ENCODE peak calls at places on chromosomes 5 and 9, in four cellular contexts. One of them, this sample, is unnamed.

GRCh38 chr5:135030123-135030517 is 3.9 kb downstream of the PITX1 start:
- DNase-seq in T-helper 22 cell: no peak
- DNase-seq in activated T-cell treated with anti-CD3 and anti-CD28 coated beads, Interleukin-2, amount 50 U/mL, for 1 hour: no peak
- DNase-seq in skeletal muscle cell: no peak
- DNase-seq in this sample: no peak

GRCh38 chr5:155772009-155772662 is 554.8 kb upstream of the SGCD start:
- DNase-seq in T-helper 22 cell: no peak
- DNase-seq in activated T-cell treated with anti-CD3 and anti-CD28 coated beads, Interleukin-2, amount 50 U/mL, for 1 hour: no peak
- DNase-seq in skeletal muscle cell: no peak
- DNase-seq in this sample: no peak

GRCh38 chr5:51843893-51844292 is 460.6 kb downstream of the ISL1 start:
- DNase-seq in activated T-cell treated with anti-CD3 and anti-CD28 coated beads, Interleukin-2, amount 50 U/mL, for 1 hour: no peak
- DNase-seq in skeletal muscle cell: no peak
- DNase-seq in T-helper 22 cell: no peak
- DNase-seq in this sample: no peak

GRCh38 chr5:55597014-55597981 is 62.5 kb upstream of the PLPP1 start:
- DNase-seq in skeletal muscle cell: no peak
- DNase-seq in activated T-cell treated with anti-CD3 and anti-CD28 coated beads, Interleukin-2, amount 50 U/mL, for 1 hour: no peak
- DNase-seq in T-helper 22 cell: no peak
- DNase-seq in this sample: peak; percentile 61

GRCh38 chr5:316210-317085 is 5.1 kb upstream of the AHRR start:
- DNase-seq in T-helper 22 cell: no peak
- DNase-seq in activated T-cell treated with anti-CD3 and anti-CD28 coated beads, Interleukin-2, amount 50 U/mL, for 1 hour: no peak
- DNase-seq in skeletal muscle cell: no peak
- DNase-seq in this sample: no peak

GRCh38 chr9:104553261-104553660 is 15.7 kb upstream of the OR13C8 start:
- DNase-seq in T-helper 22 cell: no peak
- DNase-seq in skeletal muscle cell: no peak
- DNase-seq in activated T-cell treated with anti-CD3 and anti-CD28 coated beads, Interleukin-2, amount 50 U/mL, for 1 hour: no peak
- DNase-seq in this sample: peak; percentile 1

GRCh38 chr5:111853748-111854147 is 96.8 kb upstream of the NREP start:
- DNase-seq in activated T-cell treated with anti-CD3 and anti-CD28 coated beads, Interleukin-2, amount 50 U/mL, for 1 hour: no peak
- DNase-seq in T-helper 22 cell: no peak
- DNase-seq in skeletal muscle cell: no peak
- DNase-seq in this sample: no peak

GRCh38 chr5:35319231-35320002 is 89.1 kb upstream of the PRLR start:
- DNase-seq in skeletal muscle cell: peak; percentile 9
- DNase-seq in T-helper 22 cell: no peak
- DNase-seq in activated T-cell treated with anti-CD3 and anti-CD28 coated beads, Interleukin-2, amount 50 U/mL, for 1 hour: no peak
- DNase-seq in this sample: no peak

GRCh38 chr5:111320953-111321352 is 96.8 kb downstream of the CAMK4 start:
- DNase-seq in T-helper 22 cell: no peak
- DNase-seq in skeletal muscle cell: no peak
- DNase-seq in activated T-cell treated with anti-CD3 and anti-CD28 coated beads, Interleukin-2, amount 50 U/mL, for 1 hour: no peak
- DNase-seq in this sample: no peak

GRCh38 chr5:33539192-33539591 is 98.4 kb downstream of the TARS1 start:
- DNase-seq in activated T-cell treated with anti-CD3 and anti-CD28 coated beads, Interleukin-2, amount 50 U/mL, for 1 hour: no peak
- DNase-seq in skeletal muscle cell: no peak
- DNase-seq in T-helper 22 cell: no peak
- DNase-seq in this sample: no peak

GRCh38 chr5:127824126-127824525 is 120.9 kb downstream of the CCDC192 start:
- DNase-seq in activated T-cell treated with anti-CD3 and anti-CD28 coated beads, Interleukin-2, amount 50 U/mL, for 1 hour: no peak
- DNase-seq in skeletal muscle cell: no peak
- DNase-seq in T-helper 22 cell: no peak
- DNase-seq in this sample: no peak

GRCh38 chr5:53479656-53480473 is 564 bp upstream of the FST start:
- DNase-seq in activated T-cell treated with anti-CD3 and anti-CD28 coated beads, Interleukin-2, amount 50 U/mL, for 1 hour: peak; percentile 40
- DNase-seq in T-helper 22 cell: no peak
- DNase-seq in skeletal muscle cell: no peak
- DNase-seq in this sample: peak; percentile 79

GRCh38 chr5:8184455-8185063 is 315.6 kb downstream of the MTRR start:
- DNase-seq in activated T-cell treated with anti-CD3 and anti-CD28 coated beads, Interleukin-2, amount 50 U/mL, for 1 hour: no peak
- DNase-seq in skeletal muscle cell: no peak
- DNase-seq in T-helper 22 cell: no peak
- DNase-seq in this sample: peak; percentile 40

GRCh38 chr5:150434502-150434901 is 15.0 kb downstream of the RPS14 start:
- DNase-seq in skeletal muscle cell: peak; percentile 56
- DNase-seq in activated T-cell treated with anti-CD3 and anti-CD28 coated beads, Interleukin-2, amount 50 U/mL, for 1 hour: no peak
- DNase-seq in T-helper 22 cell: no peak
- DNase-seq in this sample: peak; percentile 63

GRCh38 chr5:124634228-124634819 is 112.1 kb downstream of the ZNF608 start:
- DNase-seq in skeletal muscle cell: no peak
- DNase-seq in T-helper 22 cell: no peak
- DNase-seq in activated T-cell treated with anti-CD3 and anti-CD28 coated beads, Interleukin-2, amount 50 U/mL, for 1 hour: no peak
- DNase-seq in this sample: no peak

GRCh38 chr9:87320485-87320884 is 177.2 kb upstream of the DAPK1 start:
- DNase-seq in activated T-cell treated with anti-CD3 and anti-CD28 coated beads, Interleukin-2, amount 50 U/mL, for 1 hour: no peak
- DNase-seq in T-helper 22 cell: no peak
- DNase-seq in skeletal muscle cell: no peak
- DNase-seq in this sample: no peak

GRCh38 chr9:79134654-79135053 is 437.1 kb upstream of the TLE4 start:
- DNase-seq in skeletal muscle cell: no peak
- DNase-seq in T-helper 22 cell: no peak
- DNase-seq in activated T-cell treated with anti-CD3 and anti-CD28 coated beads, Interleukin-2, amount 50 U/mL, for 1 hour: no peak
- DNase-seq in this sample: peak; percentile 13

GRCh38 chr9:108885643-108886348 is 23.7 kb downstream of the ACTL7A start:
- DNase-seq in skeletal muscle cell: peak; percentile 88
- DNase-seq in T-helper 22 cell: no peak
- DNase-seq in activated T-cell treated with anti-CD3 and anti-CD28 coated beads, Interleukin-2, amount 50 U/mL, for 1 hour: no peak
- DNase-seq in this sample: peak; percentile 28

GRCh38 chr5:120682851-120683250 is 218.8 kb downstream of the PRR16 start:
- DNase-seq in T-helper 22 cell: no peak
- DNase-seq in activated T-cell treated with anti-CD3 and anti-CD28 coated beads, Interleukin-2, amount 50 U/mL, for 1 hour: no peak
- DNase-seq in skeletal muscle cell: no peak
- DNase-seq in this sample: peak; percentile 53

GRCh38 chr5:104186100-104186499 is 623.5 kb upstream of the NUDT12 start:
- DNase-seq in activated T-cell treated with anti-CD3 and anti-CD28 coated beads, Interleukin-2, amount 50 U/mL, for 1 hour: no peak
- DNase-seq in skeletal muscle cell: no peak
- DNase-seq in T-helper 22 cell: no peak
- DNase-seq in this sample: no peak

GRCh38 chr5:74316064-74316586 is 324.4 kb downstream of the ENC1 start:
- DNase-seq in activated T-cell treated with anti-CD3 and anti-CD28 coated beads, Interleukin-2, amount 50 U/mL, for 1 hour: no peak
- DNase-seq in T-helper 22 cell: no peak
- DNase-seq in skeletal muscle cell: peak; percentile 88
- DNase-seq in this sample: peak; percentile 91

GRCh38 chr5:136137497-136138220 is 5.0 kb downstream of the SMAD5 start:
- DNase-seq in T-helper 22 cell: no peak
- DNase-seq in skeletal muscle cell: no peak
- DNase-seq in activated T-cell treated with anti-CD3 and anti-CD28 coated beads, Interleukin-2, amount 50 U/mL, for 1 hour: no peak
- DNase-seq in this sample: no peak

GRCh38 chr9:2083552-2083951 is 68.4 kb downstream of the SMARCA2 start:
- DNase-seq in activated T-cell treated with anti-CD3 and anti-CD28 coated beads, Interleukin-2, amount 50 U/mL, for 1 hour: no peak
- DNase-seq in T-helper 22 cell: no peak
- DNase-seq in skeletal muscle cell: no peak
- DNase-seq in this sample: no peak

GRCh38 chr5:51664491-51665294 is 281.4 kb downstream of the ISL1 start:
- DNase-seq in activated T-cell treated with anti-CD3 and anti-CD28 coated beads, Interleukin-2, amount 50 U/mL, for 1 hour: no peak
- DNase-seq in T-helper 22 cell: no peak
- DNase-seq in skeletal muscle cell: no peak
- DNase-seq in this sample: no peak

GRCh38 chr5:69252437-69252836 is 17.8 kb downstream of the CDK7 start:
- DNase-seq in skeletal muscle cell: no peak
- DNase-seq in T-helper 22 cell: no peak
- DNase-seq in activated T-cell treated with anti-CD3 and anti-CD28 coated beads, Interleukin-2, amount 50 U/mL, for 1 hour: no peak
- DNase-seq in this sample: no peak